ENCODE peak calls at places on chromosome 11, in ten cellular contexts. U is IMR-90, Y is right lobe of liver, T is heart left ventricle, N is upper lobe of left lung, K is HepG2, C is K562, W is HCT116, X is body of pancreas, S is GM12878. R is an unnamed sample.

GRCh38 chr11:2924381-2924780 is 4.8 kb downstream of the PHLDA2 start:
- ATAC-seq in S (no peak), U (no peak), N (no peak), C (no peak), X (no peak), Y (peak; percentile 8), T (no peak), W (peak; percentile 16), K (peak; percentile 3), R (no peak)

GRCh38 chr11:36015806-36016205 is 71.9 kb downstream of the LDLRAD3 start:
- ATAC-seq in X (no peak), S (no peak), Y (no peak), N (peak; percentile 9), U (peak; percentile 10), T (peak; percentile 60), K (no peak), C (no peak), W (no peak), R (peak; percentile 52)

GRCh38 chr11:122817121-122817520 is 21.2 kb upstream of the CRTAM start:
- ATAC-seq in U (no peak), C (no peak), S (no peak), T (no peak), K (no peak), W (peak; percentile 63), Y (no peak), X (peak; percentile 90), N (no peak), R (no peak)

GRCh38 chr11:64609436-64610047 is 18.5 kb downstream of the SLC22A12 start:
- ATAC-seq in U (no peak), N (no peak), X (no peak), K (no peak), W (peak; percentile 65), S (no peak), T (no peak), C (peak; percentile 79), Y (no peak), R (no peak)

GRCh38 chr11:74837191-74837590 is 88.5 kb downstream of the RNF169 start:
- ATAC-seq in S (no peak), Y (no peak), W (no peak), K (no peak), N (no peak), X (no peak), C (no peak), U (no peak), T (no peak), R (no peak)

GRCh38 chr11:120091121-120091520 is 46.8 kb downstream of the TRIM29 start:
- ATAC-seq in N (no peak), C (no peak), S (no peak), Y (no peak), U (no peak), K (no peak), T (no peak), W (no peak), X (no peak), R (no peak)

GRCh38 chr11:2348986-2349385 is 28.1 kb upstream of the CD81 start:
- ATAC-seq in N (no peak), C (no peak), T (no peak), S (no peak), K (no peak), W (no peak), X (no peak), Y (no peak), U (no peak), R (no peak)

GRCh38 chr11:27501102-27501501 is 5.5 kb downstream of the LIN7C start:
- ATAC-seq in S (no peak), C (no peak), N (no peak), X (no peak), K (no peak), Y (no peak), W (no peak), T (no peak), U (no peak), R (no peak)

GRCh38 chr11:73204711-73205121 is 13.4 kb upstream of the P2RY2 start:
- ATAC-seq in X (no peak), N (peak; percentile 57), T (no peak), C (no peak), K (peak; percentile 36), W (no peak), U (no peak), Y (peak; percentile 58), S (no peak), R (peak; percentile 64)

GRCh38 chr11:122598971-122599370 is 56.6 kb upstream of the UBASH3B start:
- ATAC-seq in Y (no peak), T (no peak), N (no peak), C (no peak), S (no peak), K (no peak), U (no peak), W (no peak), X (no peak), R (no peak)

GRCh38 chr11:59939482-59939881 is 1.2 kb downstream of the OOSP1 start:
- ATAC-seq in T (no peak), S (no peak), K (no peak), W (no peak), X (no peak), Y (no peak), U (no peak), C (no peak), N (no peak), R (no peak)

GRCh38 chr11:35380603-35381002 is 38.8 kb downstream of the SLC1A2 start:
- ATAC-seq in X (no peak), K (no peak), N (no peak), W (no peak), S (no peak), U (peak; percentile 89), C (no peak), Y (no peak), T (peak; percentile 94), R (no peak)

GRCh38 chr11:128747728-128748148 is 53.9 kb downstream of the FLI1 start:
- ATAC-seq in N (no peak), C (no peak), T (no peak), K (peak; percentile 64), U (no peak), X (no peak), W (no peak), S (no peak), Y (peak; percentile 61), R (no peak)

GRCh38 chr11:27460571-27460970 is 12.0 kb downstream of the LGR4 start:
- ATAC-seq in T (no peak), K (peak; percentile 69), N (no peak), C (no peak), W (no peak), X (peak; percentile 23), S (no peak), Y (no peak), U (peak; percentile 31), R (no peak)

GRCh38 chr11:47061429-47062178 is 115.1 kb downstream of the ARFGAP2 start:
- ATAC-seq in S (no peak), U (no peak), N (no peak), Y (no peak), X (no peak), K (no peak), T (no peak), W (no peak), C (no peak), R (no peak)

GRCh38 chr11:7536102-7536501 is 22.3 kb downstream of the PPFIBP2 start:
- ATAC-seq in C (peak; percentile 89), S (no peak), Y (no peak), X (no peak), K (peak; percentile 92), T (no peak), W (peak; percentile 95), N (peak; percentile 57), U (no peak), R (no peak)

GRCh38 chr11:12827929-12828812 is 153.9 kb downstream of the TEAD1 start:
- ATAC-seq in T (peak; percentile 63), S (peak; percentile 33), C (peak; percentile 87), N (peak; percentile 78), W (peak; percentile 53), Y (peak; percentile 73), X (peak; percentile 81), U (peak; percentile 81), K (peak; percentile 78), R (peak; percentile 54)
- TF ChIP-seq POLR2A in T (no peak), S (no peak), C (peak; percentile 34), N (peak; percentile 44), W (no peak), Y (no peak), X (peak; percentile 72), U (no peak), K (peak; percentile 52), R (no peak)

DNA sequence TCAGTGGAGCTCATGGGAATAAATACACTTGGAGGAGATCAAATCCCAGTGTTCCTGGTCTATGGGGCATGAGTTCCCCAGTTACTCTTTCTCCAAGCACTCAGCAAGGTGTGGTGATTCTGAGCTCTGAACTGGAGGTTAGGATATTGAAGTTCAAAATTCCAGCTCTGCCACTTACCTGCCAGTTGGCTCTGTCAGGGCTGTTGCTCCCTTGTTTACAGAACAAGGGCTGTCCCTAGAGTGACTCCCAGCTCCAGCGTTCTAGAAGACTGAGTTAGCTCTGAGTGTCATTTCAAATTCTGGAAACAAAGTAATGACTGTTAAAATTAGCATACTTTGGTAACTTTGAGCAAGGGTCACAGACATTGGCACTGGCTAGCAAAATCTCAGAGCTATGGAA is 69.7 kb upstream of the ZBED5 start:
- ATAC-seq in C (no peak), N (peak; percentile 23), W (no peak), T (no peak), Y (peak; percentile 89), S (no peak), X (no peak), U (no peak), K (no peak), R (no peak)
- TF ChIP-seq POLR2A in C (no peak), N (no peak), W (no peak), T (no peak), Y (no peak), S (no peak), X (no peak), U (no peak), K (no peak), R (no peak)

DNA sequence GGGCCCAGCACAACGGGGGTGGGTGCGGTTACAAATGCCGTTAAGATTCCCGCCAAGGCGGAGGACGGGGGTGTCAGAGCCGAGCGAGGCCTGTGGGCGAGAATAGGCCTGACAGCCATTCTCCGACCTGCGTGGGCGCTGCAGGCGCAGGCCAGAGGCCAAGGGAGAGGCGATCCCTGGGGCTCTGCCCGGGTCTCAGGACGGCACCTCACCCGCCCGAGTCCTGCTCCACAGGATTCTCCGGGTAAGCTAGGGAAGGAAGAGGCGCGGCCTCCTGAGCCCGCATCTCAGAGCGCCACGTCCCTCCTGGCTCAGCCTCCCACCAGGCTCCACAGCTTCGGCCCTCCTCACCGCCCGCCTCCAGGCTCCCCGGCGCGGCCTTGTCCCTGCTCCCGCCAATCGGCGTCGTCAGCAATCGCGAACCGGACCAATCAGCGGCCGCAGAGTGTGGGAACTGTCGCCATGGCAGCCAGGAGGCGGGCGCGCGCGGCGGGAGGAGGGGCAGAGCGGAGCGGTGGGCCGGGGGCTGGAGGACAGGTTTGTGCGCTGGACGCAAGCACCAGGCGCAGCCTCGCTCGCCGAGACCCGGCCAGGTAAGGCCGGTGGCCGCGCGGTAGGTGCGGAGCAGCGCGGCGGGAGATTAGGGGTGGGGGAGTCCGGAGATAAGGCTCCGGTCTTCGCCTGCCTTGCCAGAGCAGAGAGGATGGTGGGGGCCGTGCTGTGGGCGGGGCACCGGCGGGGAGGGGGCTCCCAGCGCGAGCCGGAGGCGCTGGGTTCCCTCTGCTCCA is at the start of gene NUCB2:
- ATAC-seq in U (peak; percentile 97), C (peak; percentile 97), T (peak; percentile 98), N (peak; percentile 98), Y (peak; percentile 98), X (peak; percentile 97), S (peak; percentile 99), K (peak; percentile 95), W (peak; percentile 96), R (peak; percentile 99)
- TF ChIP-seq POLR2A in U (peak; percentile 72), C (peak; percentile 92), T (no peak), N (peak; percentile 81), Y (peak; percentile 77), X (peak; percentile 95), S (peak; percentile 86), K (peak; percentile 87), W (peak; percentile 71), R (no peak)

GRCh38 chr11:8911040-8911823 is at the start of gene AKIP1:
- ATAC-seq in U (peak; percentile 92), K (peak; percentile 94), T (peak; percentile 94), W (peak; percentile 95), C (peak; percentile 95), S (peak; percentile 88), N (peak; percentile 97), Y (peak; percentile 98), X (peak; percentile 94), R (peak; percentile 94)
- TF ChIP-seq POLR2A in U (peak; percentile 24), K (peak; percentile 82), T (no peak), W (peak; percentile 30), C (peak; percentile 80), S (peak; percentile 61), N (peak; percentile 71), Y (peak; percentile 50), X (peak; percentile 61), R (peak; percentile 43)